ENCODE peak calls at places on chromosomes 13 and 19, in seven cellular contexts. One of them, this sample, is unnamed.

GRCh38 chr13:113359556-113359955 is 4.4 kb downstream of the GRTP1 start:
- DNase-seq in IMR-90: no peak
- DNase-seq in effector memory CD4-positive, alpha-beta T cell: no peak
- DNase-seq in CD8-positive, alpha-beta T cell: no peak
- DNase-seq in upper lobe of left lung: no peak
- DNase-seq in adipocyte: no peak
- DNase-seq in tibial nerve: no peak
- DNase-seq in this sample: no peak

GRCh38 chr13:28707629-28708427 is 10.9 kb downstream of the SLC46A3 start:
- DNase-seq in CD8-positive, alpha-beta T cell: no peak
- DNase-seq in adipocyte: peak
- DNase-seq in upper lobe of left lung: no peak
- DNase-seq in tibial nerve: no peak
- DNase-seq in IMR-90: peak
- DNase-seq in effector memory CD4-positive, alpha-beta T cell: no peak
- DNase-seq in this sample: no peak

GRCh38 chr19:5213667-5214066 is 126.9 kb downstream of the PTPRS start:
- DNase-seq in CD8-positive, alpha-beta T cell: no peak
- DNase-seq in effector memory CD4-positive, alpha-beta T cell: no peak
- DNase-seq in adipocyte: no peak
- DNase-seq in IMR-90: no peak
- DNase-seq in tibial nerve: no peak
- DNase-seq in upper lobe of left lung: no peak
- DNase-seq in this sample: no peak

GRCh38 chr19:29162694-29163093 is 50.3 kb downstream of the UQCRFS1 start:
- DNase-seq in tibial nerve: no peak
- DNase-seq in adipocyte: no peak
- DNase-seq in CD8-positive, alpha-beta T cell: no peak
- DNase-seq in upper lobe of left lung: no peak
- DNase-seq in effector memory CD4-positive, alpha-beta T cell: no peak
- DNase-seq in IMR-90: no peak
- DNase-seq in this sample: no peak

GRCh38 chr19:41746593-41747227 is 8.6 kb upstream of the CEACAM6 start:
- DNase-seq in effector memory CD4-positive, alpha-beta T cell: peak
- DNase-seq in IMR-90: peak
- DNase-seq in tibial nerve: no peak
- DNase-seq in upper lobe of left lung: no peak
- DNase-seq in CD8-positive, alpha-beta T cell: peak
- DNase-seq in adipocyte: peak
- DNase-seq in this sample: peak

GRCh38 chr13:77002590-77003190 is 10.8 kb downstream of the CLN5 start:
- DNase-seq in CD8-positive, alpha-beta T cell: no peak
- DNase-seq in effector memory CD4-positive, alpha-beta T cell: no peak
- DNase-seq in tibial nerve: no peak
- DNase-seq in upper lobe of left lung: no peak
- DNase-seq in IMR-90: peak
- DNase-seq in adipocyte: peak
- DNase-seq in this sample: no peak

GRCh38 chr13:36214163-36214921 is at the start of gene SOHLH2:
- DNase-seq in effector memory CD4-positive, alpha-beta T cell: no peak
- DNase-seq in CD8-positive, alpha-beta T cell: no peak
- DNase-seq in upper lobe of left lung: peak
- DNase-seq in IMR-90: no peak
- DNase-seq in adipocyte: no peak
- DNase-seq in tibial nerve: no peak
- DNase-seq in this sample: no peak

GRCh38 chr19:29105629-29106352 is 107.2 kb downstream of the UQCRFS1 start:
- DNase-seq in adipocyte: no peak
- DNase-seq in IMR-90: no peak
- DNase-seq in tibial nerve: no peak
- DNase-seq in upper lobe of left lung: no peak
- DNase-seq in CD8-positive, alpha-beta T cell: no peak
- DNase-seq in effector memory CD4-positive, alpha-beta T cell: no peak
- DNase-seq in this sample: no peak

GRCh38 chr13:35767256-35767981 is 290.9 kb upstream of the MAB21L1 start:
- DNase-seq in tibial nerve: no peak
- DNase-seq in adipocyte: no peak
- DNase-seq in CD8-positive, alpha-beta T cell: no peak
- DNase-seq in effector memory CD4-positive, alpha-beta T cell: no peak
- DNase-seq in upper lobe of left lung: no peak
- DNase-seq in IMR-90: no peak
- DNase-seq in this sample: no peak

GRCh38 chr13:31587696-31588266 is 151.5 kb upstream of the RXFP2 start:
- DNase-seq in CD8-positive, alpha-beta T cell: no peak
- DNase-seq in effector memory CD4-positive, alpha-beta T cell: no peak
- DNase-seq in adipocyte: peak
- DNase-seq in IMR-90: no peak
- DNase-seq in tibial nerve: no peak
- DNase-seq in upper lobe of left lung: no peak
- DNase-seq in this sample: no peak

GRCh38 chr19:48977061-48977460 is 12.0 kb downstream of the FTL start:
- DNase-seq in adipocyte: no peak
- DNase-seq in effector memory CD4-positive, alpha-beta T cell: no peak
- DNase-seq in tibial nerve: no peak
- DNase-seq in IMR-90: no peak
- DNase-seq in upper lobe of left lung: no peak
- DNase-seq in CD8-positive, alpha-beta T cell: no peak
- DNase-seq in this sample: no peak

GRCh38 chr13:25910243-25910642 is 141.6 kb downstream of the SHISA2 start:
- DNase-seq in upper lobe of left lung: no peak
- DNase-seq in adipocyte: no peak
- DNase-seq in tibial nerve: no peak
- DNase-seq in effector memory CD4-positive, alpha-beta T cell: no peak
- DNase-seq in IMR-90: no peak
- DNase-seq in CD8-positive, alpha-beta T cell: no peak
- DNase-seq in this sample: no peak

GRCh38 chr13:20808874-20809273 is 35.1 kb upstream of the EEF1AKMT1 start:
- DNase-seq in effector memory CD4-positive, alpha-beta T cell: no peak
- DNase-seq in IMR-90: no peak
- DNase-seq in adipocyte: no peak
- DNase-seq in upper lobe of left lung: no peak
- DNase-seq in tibial nerve: no peak
- DNase-seq in CD8-positive, alpha-beta T cell: no peak
- DNase-seq in this sample: no peak

GRCh38 chr13:93304868-93305613 is 78.4 kb downstream of the GPC6 start:
- DNase-seq in CD8-positive, alpha-beta T cell: no peak
- DNase-seq in IMR-90: no peak
- DNase-seq in tibial nerve: no peak
- DNase-seq in effector memory CD4-positive, alpha-beta T cell: no peak
- DNase-seq in adipocyte: no peak
- DNase-seq in upper lobe of left lung: no peak
- DNase-seq in this sample: no peak

GRCh38 chr13:114134111-114134943 is 1.9 kb upstream of the RASA3 start:
- DNase-seq in adipocyte: no peak
- DNase-seq in CD8-positive, alpha-beta T cell: no peak
- DNase-seq in effector memory CD4-positive, alpha-beta T cell: no peak
- DNase-seq in IMR-90: no peak
- DNase-seq in tibial nerve: no peak
- DNase-seq in upper lobe of left lung: no peak
- DNase-seq in this sample: no peak

GRCh38 chr13:101977475-101977874 is 424.4 kb downstream of the FGF14 start:
- DNase-seq in tibial nerve: no peak
- DNase-seq in upper lobe of left lung: no peak
- DNase-seq in effector memory CD4-positive, alpha-beta T cell: no peak
- DNase-seq in IMR-90: no peak
- DNase-seq in CD8-positive, alpha-beta T cell: no peak
- DNase-seq in adipocyte: no peak
- DNase-seq in this sample: no peak

GRCh38 chr13:45564108-45564507 is 51.4 kb downstream of the ERICH6B start:
- DNase-seq in upper lobe of left lung: no peak
- DNase-seq in CD8-positive, alpha-beta T cell: no peak
- DNase-seq in effector memory CD4-positive, alpha-beta T cell: no peak
- DNase-seq in tibial nerve: no peak
- DNase-seq in IMR-90: peak
- DNase-seq in adipocyte: peak
- DNase-seq in this sample: no peak

GRCh38 chr13:23921451-23921888 is 24.2 kb upstream of the C1QTNF9B start:
- DNase-seq in tibial nerve: no peak
- DNase-seq in IMR-90: peak
- DNase-seq in CD8-positive, alpha-beta T cell: no peak
- DNase-seq in adipocyte: peak
- DNase-seq in effector memory CD4-positive, alpha-beta T cell: no peak
- DNase-seq in upper lobe of left lung: no peak
- DNase-seq in this sample: peak

GRCh38 chr19:33524024-33524664 is 2.6 kb upstream of the PEPD start:
- DNase-seq in tibial nerve: no peak
- DNase-seq in IMR-90: no peak
- DNase-seq in upper lobe of left lung: no peak
- DNase-seq in CD8-positive, alpha-beta T cell: no peak
- DNase-seq in adipocyte: no peak
- DNase-seq in effector memory CD4-positive, alpha-beta T cell: no peak
- DNase-seq in this sample: no peak

GRCh38 chr19:8491574-8491973 is 10.9 kb downstream of the PRAM1 start:
- DNase-seq in effector memory CD4-positive, alpha-beta T cell: no peak
- DNase-seq in adipocyte: no peak
- DNase-seq in CD8-positive, alpha-beta T cell: no peak
- DNase-seq in tibial nerve: no peak
- DNase-seq in IMR-90: no peak
- DNase-seq in upper lobe of left lung: no peak
- DNase-seq in this sample: no peak

GRCh38 chr19:33194884-33195710 is 967 bp downstream of the LRP3 start:
- DNase-seq in adipocyte: peak
- DNase-seq in effector memory CD4-positive, alpha-beta T cell: no peak
- DNase-seq in upper lobe of left lung: peak
- DNase-seq in tibial nerve: no peak
- DNase-seq in IMR-90: peak
- DNase-seq in CD8-positive, alpha-beta T cell: no peak
- DNase-seq in this sample: no peak

GRCh38 chr19:19464339-19465098 is 50.8 kb downstream of the TSSK6 start:
- DNase-seq in effector memory CD4-positive, alpha-beta T cell: no peak
- DNase-seq in IMR-90: peak
- DNase-seq in adipocyte: peak
- DNase-seq in tibial nerve: no peak
- DNase-seq in CD8-positive, alpha-beta T cell: no peak
- DNase-seq in upper lobe of left lung: no peak
- DNase-seq in this sample: no peak

GRCh38 chr19:55353803-55354697 is 469 bp downstream of the COX6B2 start:
- DNase-seq in tibial nerve: no peak
- DNase-seq in effector memory CD4-positive, alpha-beta T cell: peak
- DNase-seq in IMR-90: peak
- DNase-seq in upper lobe of left lung: peak
- DNase-seq in adipocyte: peak
- DNase-seq in CD8-positive, alpha-beta T cell: peak
- DNase-seq in this sample: peak

GRCh38 chr13:37868691-37869505 is 674 bp downstream of the TRPC4 start:
- DNase-seq in effector memory CD4-positive, alpha-beta T cell: no peak
- DNase-seq in upper lobe of left lung: no peak
- DNase-seq in CD8-positive, alpha-beta T cell: no peak
- DNase-seq in IMR-90: peak
- DNase-seq in adipocyte: peak
- DNase-seq in tibial nerve: no peak
- DNase-seq in this sample: no peak

GRCh38 chr19:53982056-53982455 is 9.4 kb upstream of the CACNG6 start:
- DNase-seq in IMR-90: no peak
- DNase-seq in upper lobe of left lung: peak
- DNase-seq in effector memory CD4-positive, alpha-beta T cell: no peak
- DNase-seq in tibial nerve: no peak
- DNase-seq in adipocyte: peak
- DNase-seq in CD8-positive, alpha-beta T cell: no peak
- DNase-seq in this sample: no peak

GRCh38 chr19:10543059-10543419 is 665 bp upstream of the ATG4D start:
- DNase-seq in tibial nerve: no peak
- DNase-seq in effector memory CD4-positive, alpha-beta T cell: no peak
- DNase-seq in upper lobe of left lung: no peak
- DNase-seq in IMR-90: no peak
- DNase-seq in CD8-positive, alpha-beta T cell: no peak
- DNase-seq in adipocyte: no peak
- DNase-seq in this sample: no peak
- H3K4me3 ChIP-seq in tibial nerve: no peak
- H3K4me3 ChIP-seq in effector memory CD4-positive, alpha-beta T cell: peak
- H3K4me3 ChIP-seq in upper lobe of left lung: no peak
- H3K4me3 ChIP-seq in IMR-90: no peak
- H3K4me3 ChIP-seq in CD8-positive, alpha-beta T cell: peak
- H3K4me3 ChIP-seq in adipocyte: peak
- H3K4me3 ChIP-seq in this sample: peak

DNA sequence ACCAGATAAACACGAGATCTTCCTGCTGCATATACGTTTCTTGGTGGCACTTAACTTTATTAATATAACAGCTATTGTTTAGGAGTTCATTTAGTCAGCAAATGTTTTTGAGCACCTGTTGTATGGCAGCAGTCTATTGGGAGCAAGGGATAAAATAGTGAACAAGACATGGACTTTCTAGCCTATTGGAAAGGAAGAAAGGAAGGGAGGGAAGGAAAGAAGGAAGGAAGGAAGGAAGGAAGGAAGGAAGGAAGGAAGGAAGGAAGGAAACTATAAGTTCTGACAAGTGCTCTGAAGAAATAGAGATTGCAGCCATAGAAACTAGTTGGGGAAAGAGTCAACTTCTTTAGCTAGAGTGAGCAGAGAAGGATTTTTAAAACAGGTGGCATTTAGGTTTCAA is 149.1 kb upstream of the STARD13 start:
- DNase-seq in upper lobe of left lung: no peak
- DNase-seq in adipocyte: no peak
- DNase-seq in tibial nerve: no peak
- DNase-seq in IMR-90: no peak
- DNase-seq in effector memory CD4-positive, alpha-beta T cell: no peak
- DNase-seq in CD8-positive, alpha-beta T cell: no peak
- DNase-seq in this sample: no peak
- H3K4me3 ChIP-seq in upper lobe of left lung: no peak
- H3K4me3 ChIP-seq in adipocyte: no peak
- H3K4me3 ChIP-seq in tibial nerve: no peak
- H3K4me3 ChIP-seq in IMR-90: no peak
- H3K4me3 ChIP-seq in effector memory CD4-positive, alpha-beta T cell: no peak
- H3K4me3 ChIP-seq in CD8-positive, alpha-beta T cell: no peak
- H3K4me3 ChIP-seq in this sample: no peak

GRCh38 chr19:50430888-50431342 is 1.8 kb upstream of the MYBPC2 start:
- DNase-seq in adipocyte: no peak
- DNase-seq in IMR-90: no peak
- DNase-seq in upper lobe of left lung: no peak
- DNase-seq in effector memory CD4-positive, alpha-beta T cell: no peak
- DNase-seq in CD8-positive, alpha-beta T cell: no peak
- DNase-seq in tibial nerve: no peak
- DNase-seq in this sample: no peak
- H3K4me3 ChIP-seq in adipocyte: peak
- H3K4me3 ChIP-seq in IMR-90: no peak
- H3K4me3 ChIP-seq in upper lobe of left lung: no peak
- H3K4me3 ChIP-seq in effector memory CD4-positive, alpha-beta T cell: peak
- H3K4me3 ChIP-seq in CD8-positive, alpha-beta T cell: peak
- H3K4me3 ChIP-seq in tibial nerve: peak
- H3K4me3 ChIP-seq in this sample: peak

GRCh38 chr13:64704121-64704520 is 2526.0 kb downstream of the PCDH9 start:
- DNase-seq in effector memory CD4-positive, alpha-beta T cell: no peak
- DNase-seq in CD8-positive, alpha-beta T cell: no peak
- DNase-seq in upper lobe of left lung: no peak
- DNase-seq in tibial nerve: no peak
- DNase-seq in adipocyte: no peak
- DNase-seq in IMR-90: no peak
- DNase-seq in this sample: no peak

GRCh38 chr13:64709079-64709478 is 2521.1 kb downstream of the PCDH9 start:
- DNase-seq in tibial nerve: no peak
- DNase-seq in adipocyte: no peak
- DNase-seq in CD8-positive, alpha-beta T cell: no peak
- DNase-seq in effector memory CD4-positive, alpha-beta T cell: no peak
- DNase-seq in upper lobe of left lung: no peak
- DNase-seq in IMR-90: no peak
- DNase-seq in this sample: no peak
- H3K4me3 ChIP-seq in tibial nerve: no peak
- H3K4me3 ChIP-seq in adipocyte: peak
- H3K4me3 ChIP-seq in CD8-positive, alpha-beta T cell: no peak
- H3K4me3 ChIP-seq in effector memory CD4-positive, alpha-beta T cell: no peak
- H3K4me3 ChIP-seq in upper lobe of left lung: no peak
- H3K4me3 ChIP-seq in IMR-90: no peak
- H3K4me3 ChIP-seq in this sample: no peak

This sample was measured in CD4-positive, CD25-positive, alpha-beta regulatory T cell.